ENCODE peak calls at places on chromosomes 7 and 10, in four cellular contexts. One of them, this sample, is unnamed.

GRCh38 chr10:127919418-127920191 is 12.7 kb downstream of the PTPRE start:
- DNase-seq in activated T-cell treated with anti-CD3 and anti-CD28 coated beads, Interleukin-2, amount 50 U/mL, for 4 hours: no peak
- DNase-seq in HTR-8/SVneo: peak; percentile 26
- DNase-seq in psoas muscle: no peak
- DNase-seq in this sample: no peak

GRCh38 chr10:122878799-122879338 is 512 bp downstream of the FAM24B start:
- DNase-seq in activated T-cell treated with anti-CD3 and anti-CD28 coated beads, Interleukin-2, amount 50 U/mL, for 4 hours: no peak
- DNase-seq in HTR-8/SVneo: no peak
- DNase-seq in psoas muscle: no peak
- DNase-seq in this sample: no peak

GRCh38 chr7:4763091-4763793 is 12.2 kb upstream of the AP5Z1 start:
- DNase-seq in activated T-cell treated with anti-CD3 and anti-CD28 coated beads, Interleukin-2, amount 50 U/mL, for 4 hours: no peak
- DNase-seq in HTR-8/SVneo: no peak
- DNase-seq in psoas muscle: no peak
- DNase-seq in this sample: no peak

GRCh38 chr10:34792881-34793280 is 22.2 kb downstream of the PARD3 start:
- DNase-seq in activated T-cell treated with anti-CD3 and anti-CD28 coated beads, Interleukin-2, amount 50 U/mL, for 4 hours: no peak
- DNase-seq in HTR-8/SVneo: no peak
- DNase-seq in psoas muscle: no peak
- DNase-seq in this sample: no peak

GRCh38 chr10:94102436-94102835 is 108.7 kb downstream of the PLCE1 start:
- DNase-seq in activated T-cell treated with anti-CD3 and anti-CD28 coated beads, Interleukin-2, amount 50 U/mL, for 4 hours: no peak
- DNase-seq in HTR-8/SVneo: no peak
- DNase-seq in psoas muscle: no peak
- DNase-seq in this sample: no peak

GRCh38 chr10:59830601-59831259 is 75.6 kb downstream of the CCDC6 start:
- DNase-seq in activated T-cell treated with anti-CD3 and anti-CD28 coated beads, Interleukin-2, amount 50 U/mL, for 4 hours: no peak
- DNase-seq in HTR-8/SVneo: peak; percentile 48
- DNase-seq in psoas muscle: no peak
- DNase-seq in this sample: peak; percentile 16

GRCh38 chr10:11776080-11776479 is 33.9 kb downstream of the ECHDC3 start:
- DNase-seq in activated T-cell treated with anti-CD3 and anti-CD28 coated beads, Interleukin-2, amount 50 U/mL, for 4 hours: no peak
- DNase-seq in HTR-8/SVneo: peak; percentile 35
- DNase-seq in psoas muscle: no peak
- DNase-seq in this sample: no peak

GRCh38 chr7:104054362-104054761 is 64.9 kb upstream of the RELN start:
- DNase-seq in activated T-cell treated with anti-CD3 and anti-CD28 coated beads, Interleukin-2, amount 50 U/mL, for 4 hours: no peak
- DNase-seq in HTR-8/SVneo: no peak
- DNase-seq in psoas muscle: no peak
- DNase-seq in this sample: no peak

GRCh38 chr10:44913312-44914079 is 2.4 kb downstream of the TMEM72 start:
- DNase-seq in activated T-cell treated with anti-CD3 and anti-CD28 coated beads, Interleukin-2, amount 50 U/mL, for 4 hours: no peak
- DNase-seq in HTR-8/SVneo: no peak
- DNase-seq in psoas muscle: no peak
- DNase-seq in this sample: no peak

GRCh38 chr7:159125944-159126248 is 18.8 kb downstream of the VIPR2 start:
- DNase-seq in activated T-cell treated with anti-CD3 and anti-CD28 coated beads, Interleukin-2, amount 50 U/mL, for 4 hours: no peak
- DNase-seq in HTR-8/SVneo: no peak
- DNase-seq in psoas muscle: peak; percentile 13
- DNase-seq in this sample: no peak

GRCh38 chr7:127782550-127783266 is 130.7 kb downstream of the SND1 start:
- DNase-seq in activated T-cell treated with anti-CD3 and anti-CD28 coated beads, Interleukin-2, amount 50 U/mL, for 4 hours: no peak
- DNase-seq in HTR-8/SVneo: no peak
- DNase-seq in psoas muscle: no peak
- DNase-seq in this sample: no peak

GRCh38 chr10:120460776-120461175 is 3.7 kb downstream of the PLPP4 start:
- DNase-seq in activated T-cell treated with anti-CD3 and anti-CD28 coated beads, Interleukin-2, amount 50 U/mL, for 4 hours: no peak
- DNase-seq in HTR-8/SVneo: peak; percentile 28
- DNase-seq in psoas muscle: no peak
- DNase-seq in this sample: no peak

GRCh38 chr7:83271212-83272099 is 108.8 kb upstream of the PCLO start:
- DNase-seq in activated T-cell treated with anti-CD3 and anti-CD28 coated beads, Interleukin-2, amount 50 U/mL, for 4 hours: no peak
- DNase-seq in HTR-8/SVneo: peak; percentile 3
- DNase-seq in psoas muscle: no peak
- DNase-seq in this sample: no peak

GRCh38 chr7:94064541-94065191 is 60.5 kb upstream of the BET1 start:
- DNase-seq in activated T-cell treated with anti-CD3 and anti-CD28 coated beads, Interleukin-2, amount 50 U/mL, for 4 hours: no peak
- DNase-seq in HTR-8/SVneo: no peak
- DNase-seq in psoas muscle: no peak
- DNase-seq in this sample: no peak

GRCh38 chr10:78927257-78927995 is 141.3 kb upstream of the ZMIZ1 start:
- DNase-seq in activated T-cell treated with anti-CD3 and anti-CD28 coated beads, Interleukin-2, amount 50 U/mL, for 4 hours: no peak
- DNase-seq in HTR-8/SVneo: no peak
- DNase-seq in psoas muscle: no peak
- DNase-seq in this sample: no peak

GRCh38 chr10:100656479-100656878 is 88.9 kb upstream of the PAX2 start:
- DNase-seq in activated T-cell treated with anti-CD3 and anti-CD28 coated beads, Interleukin-2, amount 50 U/mL, for 4 hours: no peak
- DNase-seq in HTR-8/SVneo: peak; percentile 66
- DNase-seq in psoas muscle: no peak
- DNase-seq in this sample: no peak

GRCh38 chr10:8037199-8037801 is 17.2 kb upstream of the GATA3 start:
- DNase-seq in activated T-cell treated with anti-CD3 and anti-CD28 coated beads, Interleukin-2, amount 50 U/mL, for 4 hours: no peak
- DNase-seq in HTR-8/SVneo: no peak
- DNase-seq in psoas muscle: no peak
- DNase-seq in this sample: no peak

GRCh38 chr10:59037506-59037905 is 138.9 kb upstream of the PHYHIPL start:
- DNase-seq in activated T-cell treated with anti-CD3 and anti-CD28 coated beads, Interleukin-2, amount 50 U/mL, for 4 hours: no peak
- DNase-seq in HTR-8/SVneo: no peak
- DNase-seq in psoas muscle: no peak
- DNase-seq in this sample: no peak

GRCh38 chr10:23067939-23068775 is 27.2 kb upstream of the MSRB2 start:
- DNase-seq in activated T-cell treated with anti-CD3 and anti-CD28 coated beads, Interleukin-2, amount 50 U/mL, for 4 hours: peak; percentile 62
- DNase-seq in HTR-8/SVneo: peak; percentile 53
- DNase-seq in psoas muscle: peak; percentile 79
- DNase-seq in this sample: peak; percentile 56

GRCh38 chr7:80313067-80313626 is 178.5 kb downstream of the GNAI1 start:
- DNase-seq in activated T-cell treated with anti-CD3 and anti-CD28 coated beads, Interleukin-2, amount 50 U/mL, for 4 hours: no peak
- DNase-seq in HTR-8/SVneo: no peak
- DNase-seq in psoas muscle: no peak
- DNase-seq in this sample: no peak

GRCh38 chr7:141649865-141650499 is 52.0 kb downstream of the DENND11 start:
- DNase-seq in activated T-cell treated with anti-CD3 and anti-CD28 coated beads, Interleukin-2, amount 50 U/mL, for 4 hours: no peak
- DNase-seq in HTR-8/SVneo: peak; percentile 68
- DNase-seq in psoas muscle: no peak
- DNase-seq in this sample: peak; percentile 36

GRCh38 chr10:6170638-6171037 is 32.1 kb upstream of the PFKFB3 start:
- DNase-seq in activated T-cell treated with anti-CD3 and anti-CD28 coated beads, Interleukin-2, amount 50 U/mL, for 4 hours: no peak
- DNase-seq in HTR-8/SVneo: no peak
- DNase-seq in psoas muscle: no peak
- DNase-seq in this sample: no peak

GRCh38 chr7:95469187-95469586 is 16.6 kb upstream of the ASB4 start:
- DNase-seq in activated T-cell treated with anti-CD3 and anti-CD28 coated beads, Interleukin-2, amount 50 U/mL, for 4 hours: no peak
- DNase-seq in HTR-8/SVneo: no peak
- DNase-seq in psoas muscle: no peak
- DNase-seq in this sample: no peak

GRCh38 chr7:98913612-98914011 is 35.3 kb downstream of the TRRAP start:
- DNase-seq in activated T-cell treated with anti-CD3 and anti-CD28 coated beads, Interleukin-2, amount 50 U/mL, for 4 hours: no peak
- DNase-seq in HTR-8/SVneo: peak; percentile 11
- DNase-seq in psoas muscle: no peak
- DNase-seq in this sample: no peak

GRCh38 chr7:134084488-134085144 is 42.5 kb upstream of the LRGUK start:
- DNase-seq in activated T-cell treated with anti-CD3 and anti-CD28 coated beads, Interleukin-2, amount 50 U/mL, for 4 hours: no peak
- DNase-seq in HTR-8/SVneo: no peak
- DNase-seq in psoas muscle: no peak
- DNase-seq in this sample: no peak

GRCh38 chr10:110413903-110414562 is 83.7 kb upstream of the DUSP5 start:
- DNase-seq in activated T-cell treated with anti-CD3 and anti-CD28 coated beads, Interleukin-2, amount 50 U/mL, for 4 hours: peak; percentile 8
- DNase-seq in HTR-8/SVneo: no peak
- DNase-seq in psoas muscle: no peak
- DNase-seq in this sample: no peak

GRCh38 chr7:111741811-111742240 is 179.5 kb upstream of the IMMP2L start:
- DNase-seq in activated T-cell treated with anti-CD3 and anti-CD28 coated beads, Interleukin-2, amount 50 U/mL, for 4 hours: peak; percentile 9
- DNase-seq in HTR-8/SVneo: peak; percentile 35
- DNase-seq in psoas muscle: no peak
- DNase-seq in this sample: peak; percentile 17

GRCh38 chr7:104767826-104768536 is 246.0 kb upstream of the KMT2E start:
- DNase-seq in activated T-cell treated with anti-CD3 and anti-CD28 coated beads, Interleukin-2, amount 50 U/mL, for 4 hours: no peak
- DNase-seq in HTR-8/SVneo: no peak
- DNase-seq in psoas muscle: no peak
- DNase-seq in this sample: no peak

GRCh38 chr7:94223375-94224084 is 171.2 kb upstream of the COL1A2 start:
- DNase-seq in activated T-cell treated with anti-CD3 and anti-CD28 coated beads, Interleukin-2, amount 50 U/mL, for 4 hours: no peak
- DNase-seq in HTR-8/SVneo: peak; percentile 28
- DNase-seq in psoas muscle: no peak
- DNase-seq in this sample: no peak

GRCh38 chr10:14879055-14879800 is 562 bp downstream of the SUV39H2 start:
- DNase-seq in activated T-cell treated with anti-CD3 and anti-CD28 coated beads, Interleukin-2, amount 50 U/mL, for 4 hours: peak; percentile 23
- DNase-seq in HTR-8/SVneo: peak; percentile 10
- DNase-seq in psoas muscle: no peak
- DNase-seq in this sample: no peak

GRCh38 chr7:94374231-94374630 is 20.5 kb upstream of the COL1A2 start:
- DNase-seq in activated T-cell treated with anti-CD3 and anti-CD28 coated beads, Interleukin-2, amount 50 U/mL, for 4 hours: no peak
- DNase-seq in HTR-8/SVneo: peak; percentile 41
- DNase-seq in psoas muscle: peak; percentile 83
- DNase-seq in this sample: no peak

This sample was measured in progenitor cell of endocrine pancreas.